ENCODE peak calls at places on chromosomes 13 and 19, in five cellular contexts. W, D, B, P and H are unnamed samples.

GRCh38 chr13:48858523-48858922 is 117.2 kb upstream of the FNDC3A start:
- DNase-seq in W (no peak), B (no peak), D (no peak), P (no peak), H (no peak)

GRCh38 chr19:18300930-18301717 is 19.7 kb upstream of the JUND start:
- DNase-seq in B (no peak), W (peak; percentile 10), P (no peak), D (no peak), H (peak; percentile 90)

GRCh38 chr19:14120497-14120780 is 2.9 kb upstream of the PRKACA start:
- DNase-seq in D (no peak), W (no peak), P (no peak), B (no peak), H (no peak)

GRCh38 chr19:42292042-42292960 is 9.6 kb upstream of the PRR19 start:
- DNase-seq in W (no peak), P (no peak), D (no peak), B (no peak), H (no peak)

GRCh38 chr19:8148088-8148409 is 1.3 kb downstream of the FBN3 start:
- DNase-seq in P (no peak), B (no peak), D (no peak), W (no peak), H (no peak)

GRCh38 chr13:100870898-100871297 is 196.3 kb upstream of the TMTC4 start:
- DNase-seq in B (no peak), W (no peak), P (no peak), D (no peak), H (no peak)

GRCh38 chr13:96338030-96338429 is 248.1 kb downstream of the HS6ST3 start:
- DNase-seq in B (no peak), W (no peak), P (no peak), D (no peak), H (no peak)

GRCh38 chr13:106061781-106062180 is 473.7 kb downstream of the EFNB2 start:
- DNase-seq in P (no peak), D (no peak), B (no peak), W (no peak), H (no peak)

GRCh38 chr13:99681695-99682094 is 180.4 kb downstream of the TM9SF2 start:
- DNase-seq in P (no peak), B (no peak), D (no peak), W (no peak), H (no peak)

GRCh38 chr13:110454227-110454859 is 107.2 kb downstream of the RAB20 start:
- DNase-seq in W (no peak), P (no peak), D (no peak), B (no peak), H (no peak)

GRCh38 chr13:31322025-31322424 is 122.2 kb downstream of the B3GLCT start:
- DNase-seq in B (no peak), W (no peak), D (no peak), P (no peak), H (no peak)

GRCh38 chr13:25963681-25964080 is 88.1 kb downstream of the SHISA2 start:
- DNase-seq in P (no peak), B (no peak), W (peak; percentile 74), D (no peak), H (peak; percentile 6)

GRCh38 chr19:37251308-37252229 is 33.6 kb downstream of the ZNF383 start:
- DNase-seq in P (no peak), B (no peak), D (no peak), W (peak; percentile 59), H (peak; percentile 96)

GRCh38 chr19:43152217-43152616 is 34.1 kb downstream of the PSG5 start:
- DNase-seq in D (no peak), P (no peak), B (no peak), W (no peak), H (peak; percentile 65)

GRCh38 chr19:35868172-35868822 is at the start of gene APLP1:
- DNase-seq in B (peak; percentile 34), W (no peak), P (no peak), D (no peak), H (peak; percentile 39)

GRCh38 chr13:29594310-29594709 is 1.2 kb downstream of the SLC7A1 start:
- DNase-seq in P (no peak), B (peak; percentile 29), D (peak; percentile 41), W (no peak), H (peak; percentile 63)

GRCh38 chr19:14563989-14564650 is 7.7 kb downstream of the NDUFB7 start:
- DNase-seq in P (no peak), W (no peak), B (peak; percentile 72), D (no peak), H (peak; percentile 24)

GRCh38 chr19:15280915-15281683 is 48.9 kb upstream of the EPHX3 start:
- DNase-seq in W (no peak), B (no peak), P (no peak), D (no peak), H (peak; percentile 71)

GRCh38 chr19:11306337-11306736 is 10.4 kb downstream of the TSPAN16 start:
- DNase-seq in P (no peak), B (no peak), D (no peak), W (no peak), H (no peak)

GRCh38 chr19:46954502-46955004 is 65.1 kb upstream of the NPAS1 start:
- DNase-seq in P (no peak), B (no peak), W (no peak), D (no peak), H (no peak)

GRCh38 chr13:99314640-99315176 is 7.5 kb upstream of the GPR183 start:
- DNase-seq in W (no peak), D (peak; percentile 7), P (no peak), B (peak; percentile 62), H (peak; percentile 42)

GRCh38 chr19:571127-571974 is 1.0 kb upstream of the BSG start:
- DNase-seq in B (peak; percentile 38), D (no peak), W (no peak), P (no peak), H (peak; percentile 36)

GRCh38 chr13:113152894-113153809 is 5.3 kb upstream of the PROZ start:
- DNase-seq in D (no peak), W (no peak), B (no peak), P (no peak), H (no peak)

GRCh38 chr13:36981156-36981743 is 17.9 kb downstream of the ALG5 start:
- DNase-seq in D (no peak), W (peak; percentile 24), P (no peak), B (no peak), H (peak; percentile 30)

GRCh38 chr19:14413765-14414171 is 5.4 kb downstream of the DDX39A start:
- DNase-seq in B (no peak), D (no peak), P (no peak), W (no peak), H (no peak)

GRCh38 chr13:94608586-94608985 is 6.9 kb downstream of the GPR180 start:
- DNase-seq in P (no peak), W (no peak), D (no peak), B (no peak), H (no peak)

GRCh38 chr19:18274776-18275356 is 614 bp upstream of the IQCN start:
- DNase-seq in W (no peak), P (no peak), D (no peak), B (no peak), H (peak; percentile 87)

GRCh38 chr19:7482584-7483439 is 6.0 kb downstream of the PEX11G start:
- DNase-seq in B (no peak), W (no peak), D (no peak), P (no peak), H (no peak)

GRCh38 chr13:22800726-22801401 is 379.9 kb upstream of the SGCG start:
- DNase-seq in P (no peak), W (no peak), D (no peak), B (no peak), H (no peak)

GRCh38 chr19:48102870-48103751 is 7.5 kb downstream of the PLA2G4C start:
- DNase-seq in D (no peak), W (no peak), B (no peak), P (no peak), H (peak; percentile 21)

GRCh38 chr19:46115396-46116109 is 8.9 kb downstream of the IGFL3 start:
- DNase-seq in W (peak; percentile 32), P (no peak), D (no peak), B (peak; percentile 66), H (peak; percentile 53)

GRCh38 chr13:100644328-100644727 is 30.3 kb downstream of the TMTC4 start:
- DNase-seq in P (no peak), B (no peak), D (no peak), W (no peak), H (no peak)

GRCh38 chr19:416416-416815 is 7.5 kb upstream of the C2CD4C start:
- DNase-seq in D (no peak), B (no peak), P (no peak), W (no peak), H (no peak)

GRCh38 chr19:18171605-18172327 is 1.8 kb upstream of the IFI30 start:
- DNase-seq in D (no peak), P (no peak), W (no peak), B (no peak), H (no peak)

GRCh38 chr19:33215438-33216197 is 10.0 kb downstream of the SLC7A10 start:
- DNase-seq in W (no peak), D (no peak), B (no peak), P (no peak), H (no peak)

GRCh38 chr19:22526661-22527272 is 104.6 kb upstream of the ZNF98 start:
- DNase-seq in B (no peak), P (no peak), D (no peak), W (no peak), H (no peak)

GRCh38 chr13:41222259-41222852 is 28.0 kb upstream of the KBTBD7 start:
- DNase-seq in P (peak; percentile 28), B (peak; percentile 3), W (peak; percentile 49), D (no peak), H (peak; percentile 49)